ENCODE peak calls at places on chromosomes 6 and 20, in four cellular contexts. L is GM12878, G is HepG2, R is K562. V is an unnamed sample.

GRCh38 chr6:102381203-102381602 is 987.7 kb downstream of the GRIK2 start:
- DNase-seq in L (no peak), G (no peak), R (no peak), V (no peak)

GRCh38 chr6:36755435-36756348 is 58.1 kb downstream of the RAB44 start:
- DNase-seq in L (peak; percentile 91), G (peak; percentile 40), R (no peak), V (no peak)

GRCh38 chr6:26022166-26022510 is 59.5 kb downstream of the TRIM38 start:
- DNase-seq in L (peak; percentile 59), G (no peak), R (peak; percentile 71), V (peak; percentile 45)

GRCh38 chr6:127206531-127207065 is 60.1 kb upstream of the RNF146 start:
- DNase-seq in L (no peak), G (no peak), R (no peak), V (no peak)

GRCh38 chr6:13866291-13866690 is 51.9 kb upstream of the MCUR1 start:
- DNase-seq in L (no peak), G (no peak), R (no peak), V (no peak)

GRCh38 chr20:11847827-11848226 is 69.9 kb upstream of the BTBD3 start:
- DNase-seq in L (no peak), G (no peak), R (no peak), V (no peak)

GRCh38 chr6:3523966-3524365 is 67.1 kb upstream of the SLC22A23 start:
- DNase-seq in L (no peak), G (no peak), R (no peak), V (no peak)

GRCh38 chr6:139881728-139882211 is 507.3 kb upstream of the CITED2 start:
- DNase-seq in L (no peak), G (peak; percentile 34), R (peak; percentile 34), V (peak; percentile 51)

GRCh38 chr20:62021794-62022419 is 43.8 kb downstream of the TAF4 start:
- DNase-seq in L (no peak), G (no peak), R (no peak), V (no peak)

GRCh38 chr20:50546729-50547314 is 36.6 kb downstream of the PTPN1 start:
- DNase-seq in L (no peak), G (no peak), R (no peak), V (no peak)

GRCh38 chr6:157322792-157323113 is 566 bp downstream of the TMEM242 start:
- DNase-seq in L (no peak), G (no peak), R (no peak), V (no peak)

GRCh38 chr20:3670511-3670910 is 7.3 kb upstream of the GFRA4 start:
- DNase-seq in L (no peak), G (no peak), R (no peak), V (peak; percentile 57)

GRCh38 chr6:90284236-90284744 is 12.4 kb downstream of the BACH2 start:
- DNase-seq in L (no peak), G (no peak), R (peak; percentile 29), V (no peak)

GRCh38 chr6:41284726-41285125 is 1.8 kb downstream of the TREM1 start:
- DNase-seq in L (no peak), G (no peak), R (no peak), V (no peak)

GRCh38 chr6:116158641-116159040 is 32.7 kb upstream of the COL10A1 start:
- DNase-seq in L (no peak), G (no peak), R (no peak), V (no peak)

GRCh38 chr6:6840831-6841263 is 252.3 kb downstream of the LY86 start:
- DNase-seq in L (no peak), G (no peak), R (no peak), V (no peak)

GRCh38 chr6:148868314-148868713 is 121.5 kb downstream of the UST start:
- DNase-seq in L (no peak), G (no peak), R (no peak), V (no peak)

GRCh38 chr6:4460595-4461475 is 315.4 kb upstream of the CDYL start:
- DNase-seq in L (no peak), G (no peak), R (no peak), V (no peak)

GRCh38 chr6:29667158-29667557 is 10.3 kb downstream of the MOG start:
- DNase-seq in L (no peak), G (no peak), R (no peak), V (no peak)

GRCh38 chr6:135474362-135474761 is 23.2 kb downstream of the AHI1 start:
- DNase-seq in L (no peak), G (no peak), R (no peak), V (no peak)

GRCh38 chr6:110656492-110656891 is 158.8 kb downstream of the CDK19 start:
- DNase-seq in L (no peak), G (peak; percentile 60), R (no peak), V (no peak)

GRCh38 chr20:17655865-17656489 is 26.1 kb downstream of the RRBP1 start:
- DNase-seq in L (peak; percentile 11), G (no peak), R (no peak), V (peak; percentile 8)

GRCh38 chr6:328184-328670 is 35.9 kb downstream of the DUSP22 start:
- DNase-seq in L (peak; percentile 100), G (no peak), R (no peak), V (no peak)

GRCh38 chr6:3640868-3641267 is 110.6 kb downstream of the PXDC1 start:
- DNase-seq in L (no peak), G (no peak), R (no peak), V (no peak)

GRCh38 chr6:157240059-157240959 is 83.0 kb downstream of the TMEM242 start:
- DNase-seq in L (no peak), G (peak; percentile 37), R (peak; percentile 89), V (no peak)

GRCh38 chr6:68958327-68958726 is 323.2 kb downstream of the ADGRB3 start:
- DNase-seq in L (no peak), G (peak; percentile 2), R (no peak), V (peak; percentile 23)

GRCh38 chr6:54916858-54917257 is 70.3 kb downstream of the FAM83B start:
- DNase-seq in L (no peak), G (no peak), R (no peak), V (no peak)

GRCh38 chr6:126891158-126891557 is 227.3 kb upstream of the RSPO3 start:
- DNase-seq in L (no peak), G (no peak), R (no peak), V (no peak)

GRCh38 chr6:127207591-127208120 is 59.0 kb upstream of the RNF146 start:
- DNase-seq in L (no peak), G (no peak), R (no peak), V (no peak)

GRCh38 chr6:157063176-157063934 is 260.0 kb downstream of the TMEM242 start:
- DNase-seq in L (no peak), G (no peak), R (no peak), V (no peak)

GRCh38 chr6:67501738-67502137 is 1133.3 kb upstream of the ADGRB3 start:
- DNase-seq in L (no peak), G (no peak), R (no peak), V (no peak)

GRCh38 chr6:139820191-139820590 is 445.7 kb upstream of the CITED2 start:
- DNase-seq in L (no peak), G (no peak), R (no peak), V (no peak)

GRCh38 chr20:21548390-21549035 is 34.6 kb upstream of the NKX2-2 start:
- DNase-seq in L (peak; percentile 46), G (no peak), R (no peak), V (no peak)

GRCh38 chr6:33313709-33314514 is at the start of gene TAPBP:
- DNase-seq in L (no peak), G (peak; percentile 55), R (peak; percentile 60), V (peak; percentile 75)

GRCh38 chr6:43299338-43300293 is 1.6 kb downstream of the SLC22A7 start:
- DNase-seq in L (no peak), G (no peak), R (no peak), V (peak; percentile 79)
- TF ChIP-seq FOXM1 in L (no peak), G (no peak), R (no peak), V (no peak)

GRCh38 chr6:142844065-142844755 is 100.8 kb downstream of the HIVEP2 start:
- DNase-seq in L (no peak), G (no peak), R (no peak), V (no peak)

GRCh38 chr6:142845143-142845571 is 99.8 kb downstream of the HIVEP2 start:
- DNase-seq in L (no peak), G (no peak), R (no peak), V (no peak)

GRCh38 chr6:142841915-142842314 is 103.1 kb downstream of the HIVEP2 start:
- DNase-seq in L (no peak), G (no peak), R (no peak), V (no peak)

GRCh38 chr6:142843344-142843743 is 101.6 kb downstream of the HIVEP2 start:
- DNase-seq in L (no peak), G (no peak), R (no peak), V (no peak)

DNA sequence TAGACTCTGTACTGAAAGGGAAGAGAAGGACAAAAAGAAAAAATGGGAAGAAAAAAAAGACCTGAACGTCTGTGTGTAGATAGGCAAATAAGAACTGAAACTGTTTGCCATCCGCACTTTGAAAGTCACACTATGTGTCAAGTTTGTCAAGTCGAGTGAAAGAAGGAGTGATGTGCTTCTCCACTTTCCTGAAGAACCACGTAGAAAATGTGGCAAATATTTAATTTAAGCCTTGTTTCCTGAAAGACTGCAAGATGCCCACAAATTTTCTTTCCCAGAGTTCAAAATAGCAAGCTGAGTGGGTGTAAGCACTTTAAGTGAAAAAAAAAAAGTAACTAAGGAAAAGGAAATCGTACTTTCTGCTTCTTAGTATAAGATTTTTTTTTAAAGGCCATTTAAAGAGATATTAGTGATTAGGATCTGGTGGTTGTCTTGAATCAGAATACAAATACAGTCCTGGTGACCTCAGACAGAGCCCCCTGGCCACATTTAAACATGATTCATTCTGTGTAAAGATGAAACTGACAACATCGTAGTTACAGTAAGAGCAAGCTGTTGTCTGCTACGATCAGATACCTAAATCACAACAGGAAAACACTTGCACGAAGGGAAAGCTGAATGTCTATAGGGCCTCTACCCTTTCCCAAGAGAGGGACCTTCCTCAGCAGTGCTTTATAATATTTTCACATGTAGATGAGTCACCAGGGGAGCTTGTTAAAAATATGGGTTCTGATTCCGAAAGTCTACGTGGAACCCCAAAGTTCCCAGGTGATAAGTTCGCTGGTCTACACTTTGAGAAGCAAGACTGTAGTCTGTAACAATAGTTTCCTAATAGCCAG is 102.3 kb downstream of the HIVEP2 start:
- DNase-seq in L (peak; percentile 97), G (peak; percentile 59), R (no peak), V (peak; percentile 25)
- H3K27ac ChIP-seq in L (peak overlapping the region; percentile 98), G (peak overlapping the region; percentile 5), R (no peak overlapping the region), V (peak overlapping the region; percentile 99)

DNA sequence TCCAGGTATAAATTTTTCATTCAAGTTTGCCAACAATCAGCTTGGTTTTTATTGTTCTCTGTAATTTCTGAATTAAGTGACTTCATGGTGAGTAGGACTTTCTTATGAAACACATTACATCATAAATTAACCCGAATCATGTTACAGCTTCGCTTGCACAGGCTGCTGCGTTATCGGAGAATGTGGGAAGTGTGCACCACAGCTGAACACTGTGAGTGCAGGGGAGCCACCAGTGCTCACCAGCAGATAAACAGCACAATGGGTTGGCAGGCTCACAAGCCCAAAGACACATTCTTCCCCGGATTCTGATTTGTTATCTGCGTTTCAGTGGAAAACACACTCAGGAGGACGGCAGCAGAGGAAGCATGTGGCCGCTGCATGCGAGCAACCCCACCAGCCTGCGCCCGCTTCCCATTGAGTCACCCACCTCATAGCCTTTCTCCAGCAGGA is 121.1 kb downstream of the GMDS start:
- DNase-seq in L (no peak), G (no peak), R (no peak), V (no peak)
- TF ChIP-seq YY1 in L (no peak), G (no peak), R (no peak), V (no peak)

DNA sequence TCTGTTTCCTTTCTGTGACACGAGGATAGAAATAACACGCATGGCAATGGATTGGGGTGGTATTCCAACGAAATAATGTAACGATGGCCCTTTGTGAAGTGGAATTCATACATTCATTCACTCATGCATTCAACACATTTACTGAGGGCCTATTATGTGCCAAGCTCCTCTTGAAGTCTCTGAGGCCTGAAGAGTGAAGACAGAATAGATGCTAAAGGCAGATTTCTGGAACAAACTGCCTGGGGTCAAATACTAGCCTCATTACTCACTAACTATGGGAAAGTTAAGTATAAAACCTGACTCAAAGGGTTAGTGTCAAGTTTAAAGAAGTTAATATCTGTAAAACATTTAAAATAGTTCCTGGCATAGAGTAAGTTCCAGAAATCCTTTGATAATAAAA is 279.6 kb upstream of the SULF2 start:
- DNase-seq in L (no peak), G (no peak), R (no peak), V (no peak)
- TF ChIP-seq FOXM1 in L (no peak), G (no peak), R (no peak), V (no peak)